ENCODE peak calls at places on chromosomes 1 and 21, in seven cellular contexts. H, S, V, Z, C, P and F are unnamed samples.

GRCh38 chr1:234114648-234115307 is 210.3 kb downstream of the SLC35F3 start:
- DNase-seq in H (peak; percentile 55), S (peak; percentile 47), V (peak; percentile 18), Z (no peak), C (peak; percentile 35), P (no peak), F (no peak)

GRCh38 chr1:211603191-211603701 is 24.3 kb upstream of the SLC30A1 start:
- DNase-seq in H (no peak), S (no peak), V (no peak), Z (no peak), C (no peak), P (no peak), F (no peak)

GRCh38 chr1:39704757-39705156 is 13.5 kb upstream of the HPCAL4 start:
- DNase-seq in H (no peak), S (no peak), V (no peak), Z (no peak), C (no peak), P (no peak), F (no peak)

GRCh38 chr21:45269861-45270260 is 17.8 kb downstream of the POFUT2 start:
- DNase-seq in H (no peak), S (no peak), V (no peak), Z (peak; percentile 50), C (no peak), P (no peak), F (no peak)

GRCh38 chr1:69492286-69492685 is 75.4 kb upstream of the LRRC7 start:
- DNase-seq in H (no peak), S (no peak), V (no peak), Z (no peak), C (no peak), P (no peak), F (no peak)

GRCh38 chr1:222923506-222923905 is 108.7 kb downstream of the DISP1 start:
- DNase-seq in H (no peak), S (no peak), V (no peak), Z (no peak), C (no peak), P (no peak), F (no peak)

GRCh38 chr1:81714636-81715035 is 86.1 kb upstream of the ADGRL2 start:
- DNase-seq in H (no peak), S (no peak), V (no peak), Z (no peak), C (no peak), P (no peak), F (no peak)

GRCh38 chr1:99170516-99170915 is 93.8 kb upstream of the PLPPR4 start:
- DNase-seq in H (no peak), S (no peak), V (no peak), Z (no peak), C (no peak), P (no peak), F (no peak)

GRCh38 chr21:43864806-43865470 is at the start of gene AGPAT3:
- DNase-seq in H (peak; percentile 41), S (no peak), V (peak; percentile 31), Z (no peak), C (no peak), P (no peak), F (no peak)

GRCh38 chr1:170495006-170495405 is 37.0 kb upstream of the GORAB start:
- DNase-seq in H (no peak), S (no peak), V (no peak), Z (no peak), C (no peak), P (no peak), F (no peak)

GRCh38 chr21:30718239-30718909 is at the start of gene KRTAP21-3:
- DNase-seq in H (no peak), S (peak; percentile 69), V (no peak), Z (no peak), C (no peak), P (no peak), F (no peak)

GRCh38 chr1:59871746-59872145 is 54.8 kb downstream of the CYP2J2 start:
- DNase-seq in H (no peak), S (no peak), V (no peak), Z (no peak), C (no peak), P (no peak), F (no peak)

GRCh38 chr1:27634982-27635362 is at the start of gene FGR:
- DNase-seq in H (no peak), S (no peak), V (no peak), Z (no peak), C (no peak), P (no peak), F (no peak)

GRCh38 chr1:31618916-31619846 is 1.7 kb downstream of the HCRTR1 start:
- DNase-seq in H (no peak), S (no peak), V (no peak), Z (peak; percentile 66), C (no peak), P (no peak), F (no peak)

GRCh38 chr1:31623365-31623764 is 5.9 kb downstream of the HCRTR1 start:
- DNase-seq in H (no peak), S (no peak), V (no peak), Z (no peak), C (no peak), P (no peak), F (no peak)

GRCh38 chr1:31621872-31622730 is 4.6 kb downstream of the HCRTR1 start:
- DNase-seq in H (no peak), S (no peak), V (no peak), Z (peak; percentile 75), C (no peak), P (no peak), F (no peak)

GRCh38 chr1:31621498-31621820 is 4.0 kb downstream of the HCRTR1 start:
- DNase-seq in H (no peak), S (no peak), V (no peak), Z (peak; percentile 69), C (no peak), P (no peak), F (no peak)

DNA sequence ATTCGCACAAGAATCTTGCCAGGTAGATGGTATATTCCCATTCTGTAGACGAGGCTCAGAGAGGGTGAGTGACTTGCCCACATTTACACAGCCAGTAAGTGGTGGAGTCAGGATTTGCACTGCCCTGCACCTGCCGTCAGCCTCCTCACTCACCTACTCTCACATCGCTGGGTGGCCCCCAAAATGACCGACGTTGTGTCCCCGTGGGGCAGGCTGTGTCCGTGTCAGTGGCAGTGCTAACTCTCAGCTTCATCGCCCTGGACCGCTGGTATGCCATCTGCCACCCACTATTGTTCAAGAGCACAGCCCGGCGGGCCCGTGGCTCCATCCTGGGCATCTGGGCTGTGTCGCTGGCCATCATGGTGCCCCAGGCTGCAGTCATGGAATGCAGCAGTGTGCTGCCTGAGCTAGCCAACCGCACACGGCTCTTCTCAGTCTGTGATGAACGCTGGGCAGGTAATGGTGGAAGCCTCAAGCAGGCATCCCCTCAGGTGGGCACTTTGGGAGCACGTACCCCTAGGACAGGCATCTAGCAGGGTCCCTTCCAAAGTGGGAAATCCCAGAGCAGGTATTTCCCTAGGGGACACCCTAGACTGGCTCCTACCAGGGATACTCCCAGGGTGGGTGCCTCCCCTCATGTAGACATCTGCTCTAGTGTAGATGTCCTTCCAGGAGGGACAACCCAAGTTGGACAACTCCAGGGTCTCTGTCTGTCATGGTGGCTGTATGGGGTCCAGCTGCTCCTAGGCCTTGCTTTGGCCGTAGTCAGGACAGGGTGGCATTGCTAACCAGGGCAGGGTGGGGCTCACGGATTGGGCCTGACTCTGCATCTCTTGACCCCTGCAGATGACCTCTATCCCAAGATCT is 3.4 kb downstream of the HCRTR1 start:
- DNase-seq in H (no peak), S (no peak), V (no peak), Z (peak; percentile 49), C (no peak), P (no peak), F (no peak)
- H3K4me3 ChIP-seq in H (no peak overlapping the region), S (no peak overlapping the region), V (no peak overlapping the region), Z (no peak overlapping the region), C (no peak overlapping the region), P (no peak overlapping the region), F (no peak overlapping the region)

GRCh38 chr1:54542120-54542961 is 5.7 kb upstream of the ACOT11 start:
- DNase-seq in H (peak; percentile 42), S (no peak), V (peak; percentile 65), Z (peak; percentile 83), C (no peak), P (peak; percentile 73), F (no peak)
- TF ChIP-seq CTCF in H (peak; percentile 22), S (no peak), V (no peak), Z (no peak), C (no peak), P (no peak), F (peak; percentile 27)

DNA sequence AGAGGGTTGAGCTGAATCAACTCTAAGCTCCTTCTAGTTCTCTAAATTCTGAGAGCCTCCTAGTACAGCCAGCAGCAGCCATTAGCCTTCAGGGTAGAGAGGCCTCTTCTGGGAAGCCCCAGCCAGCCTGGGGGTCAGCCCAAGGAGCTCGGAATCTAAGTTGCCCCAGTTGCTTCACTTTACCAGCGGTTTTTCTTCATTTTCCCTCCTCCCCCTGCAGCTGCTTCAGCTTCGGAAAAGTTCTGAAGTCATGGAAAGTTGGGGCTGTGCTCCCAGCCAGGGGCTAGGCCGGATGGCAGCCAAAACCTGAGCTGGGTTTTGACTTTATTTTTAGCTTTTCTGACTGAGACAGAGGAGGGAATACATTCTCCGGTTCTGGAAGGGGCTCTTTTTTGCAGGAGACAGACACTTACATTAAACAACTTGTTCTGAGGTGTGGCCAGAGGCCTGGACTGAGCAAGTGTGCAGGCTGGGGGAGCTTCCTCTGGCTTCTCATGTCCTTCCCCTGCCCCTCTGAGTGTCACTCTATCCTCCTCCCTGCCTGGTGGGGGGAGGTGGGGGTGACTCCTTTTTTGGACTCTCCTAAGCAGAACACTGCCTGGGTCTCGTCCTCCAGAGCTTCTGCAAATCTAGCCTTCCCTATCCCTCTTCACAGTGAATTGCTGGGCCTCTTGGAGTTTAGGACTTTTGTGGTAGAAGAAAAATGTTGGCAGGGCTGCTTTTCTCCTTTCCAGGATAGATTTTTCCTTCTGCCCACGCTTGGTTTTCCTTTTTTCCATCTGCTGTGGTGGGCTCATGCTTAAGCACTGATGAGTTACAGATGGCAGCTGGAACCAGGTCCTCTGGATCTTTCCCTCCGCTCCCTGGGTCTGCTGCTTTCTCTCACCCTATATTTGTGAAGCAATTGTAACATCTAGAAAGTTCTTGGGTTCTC is 14.5 kb downstream of the LMNA start:
- DNase-seq in H (no peak), S (no peak), V (no peak), Z (peak; percentile 95), C (no peak), P (peak; percentile 80), F (no peak)
- H3K4me3 ChIP-seq in H (no peak overlapping the region), S (peak overlapping the region; percentile 11), V (no peak overlapping the region), Z (peak overlapping the region; percentile 60), C (no peak overlapping the region), P (peak overlapping the region; percentile 17), F (no peak overlapping the region)

GRCh38 chr1:147598631-147599361 is 57.5 kb downstream of the BCL9 start:
- DNase-seq in H (peak; percentile 51), S (no peak), V (peak; percentile 41), Z (peak; percentile 84), C (no peak), P (no peak), F (no peak)
- TF ChIP-seq CTCF in H (no peak), S (no peak), V (no peak), Z (no peak), C (no peak), P (no peak), F (no peak)

DNA sequence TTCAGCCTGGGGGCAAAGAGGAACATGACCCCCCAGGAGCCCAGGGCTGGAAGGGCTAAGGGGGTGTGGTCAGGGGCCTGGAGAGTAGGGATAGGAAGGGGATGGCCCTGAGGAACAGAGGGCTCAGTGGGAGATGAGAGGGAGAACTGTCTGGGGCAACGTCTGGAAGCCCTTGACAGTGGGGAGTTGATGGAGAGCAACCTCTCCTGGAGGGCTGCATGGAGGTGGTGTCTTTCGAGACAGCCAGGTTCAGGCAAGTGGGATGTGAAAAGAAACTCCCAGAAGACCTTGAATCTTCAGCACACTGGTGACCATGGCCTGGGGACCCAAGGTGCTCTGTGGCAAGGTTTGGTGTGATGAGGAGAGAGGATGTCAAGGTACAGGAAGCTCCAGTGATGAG is 54.2 kb upstream of the RUNX3 start:
- DNase-seq in H (no peak), S (no peak), V (no peak), Z (no peak), C (no peak), P (no peak), F (no peak)
- H3K4me3 ChIP-seq in H (no peak overlapping the region), S (no peak overlapping the region), V (no peak overlapping the region), Z (no peak overlapping the region), C (no peak overlapping the region), P (no peak overlapping the region), F (no peak overlapping the region)